ENCODE peak calls at places on chromosomes 1 and 21, in four cellular contexts. J, Y, P and M are unnamed samples. For H3K36me3 and H3K4me1, the result is how much of the 10 kb centered on the place peaks cover.

GRCh38 chr1:50658421-50659076 is 235.3 kb upstream of the DMRTA2 start:
- DNase-seq in P (no peak), J (no peak), Y (no peak), M (no peak)

GRCh38 chr21:41641821-41642368 is 125.0 kb downstream of the RIPK4 start:
- DNase-seq in J (no peak), P (peak), Y (no peak), M (no peak)

GRCh38 chr1:183125279-183125999 is 60.6 kb upstream of the LAMC2 start:
- DNase-seq in Y (no peak), J (no peak), P (no peak), M (no peak)

GRCh38 chr1:244276646-244277045 is 175.1 kb downstream of the ADSS2 start:
- DNase-seq in Y (no peak), J (no peak), P (no peak), M (no peak)

GRCh38 chr1:92784051-92784638 is 763 bp downstream of the EVI5 start:
- DNase-seq in J (peak), Y (peak), P (peak), M (peak)

GRCh38 chr1:22296701-22297591 is 154.0 kb upstream of the WNT4 start:
- DNase-seq in Y (no peak), J (no peak), P (no peak), M (no peak)

GRCh38 chr1:170619167-170620030 is 44.5 kb upstream of the PRRX1 start:
- DNase-seq in Y (no peak), J (no peak), P (no peak), M (no peak)

GRCh38 chr21:42833439-42833815 is 45.9 kb downstream of the WDR4 start:
- DNase-seq in Y (peak), P (no peak), J (no peak), M (no peak)

GRCh38 chr21:38759286-38759872 is 46.4 kb upstream of the ETS2 start:
- DNase-seq in J (no peak), Y (no peak), P (no peak), M (no peak)

GRCh38 chr1:198909973-198910372 is 271.1 kb downstream of the PTPRC start:
- DNase-seq in P (no peak), J (no peak), Y (no peak), M (no peak)

GRCh38 chr1:111669268-111669667 is 49.7 kb downstream of the RAP1A start:
- DNase-seq in J (no peak), P (no peak), Y (no peak), M (no peak)

GRCh38 chr21:46118305-46118870 is 20.5 kb downstream of the COL6A2 start:
- DNase-seq in Y (no peak), J (no peak), P (no peak), M (no peak)

GRCh38 chr1:209238356-209238755 is 345.2 kb upstream of the CAMK1G start:
- DNase-seq in Y (no peak), P (no peak), J (no peak), M (no peak)

GRCh38 chr1:15707239-15707940 is 23.3 kb downstream of the PLEKHM2 start:
- DNase-seq in P (no peak), Y (no peak), J (no peak), M (no peak)

GRCh38 chr21:15054606-15055239 is 10.1 kb downstream of the NRIP1 start:
- DNase-seq in Y (no peak), J (no peak), P (no peak), M (no peak)

GRCh38 chr1:14314032-14314431 is 284.5 kb upstream of the KAZN start:
- DNase-seq in J (no peak), P (no peak), Y (no peak), M (no peak)

GRCh38 chr21:33241846-33242245 is 12.1 kb downstream of the IFNAR2 start:
- DNase-seq in J (no peak), P (no peak), Y (no peak), M (no peak)

GRCh38 chr1:51297401-51298321 is 32.7 kb downstream of the TTC39A start:
- DNase-seq in P (no peak), Y (no peak), J (no peak), M (no peak)

GRCh38 chr1:184311580-184311979 is 75.2 kb upstream of the C1orf21 start:
- DNase-seq in Y (no peak), J (no peak), P (no peak), M (no peak)

GRCh38 chr1:3310718-3311400 is 143.6 kb upstream of the ARHGEF16 start:
- DNase-seq in J (no peak), P (no peak), Y (no peak), M (peak)

GRCh38 chr1:151968791-151969399 is 24.8 kb downstream of the S100A10 start:
- DNase-seq in P (no peak), J (no peak), Y (peak), M (no peak)

GRCh38 chr1:226476657-226477319 is 68.9 kb upstream of the PARP1 start:
- DNase-seq in P (no peak), Y (no peak), J (no peak), M (no peak)

GRCh38 chr1:171191992-171192391 is 6.9 kb downstream of the FMO2 start:
- DNase-seq in J (no peak), P (no peak), Y (no peak), M (no peak)

GRCh38 chr1:103069201-103069600 is 39.1 kb downstream of the COL11A1 start:
- DNase-seq in J (no peak), P (no peak), Y (no peak), M (no peak)

GRCh38 chr1:178650950-178651461 is 74.0 kb upstream of the RALGPS2 start:
- DNase-seq in Y (no peak), J (no peak), P (no peak), M (no peak)

GRCh38 chr1:201136696-201137392 is 9.9 kb upstream of the ASCL5 start:
- DNase-seq in J (no peak), P (no peak), Y (no peak), M (peak)

GRCh38 chr21:31184462-31184861 is 146.2 kb upstream of the KRTAP19-8 start:
- DNase-seq in J (no peak), Y (no peak), P (no peak), M (no peak)

GRCh38 chr1:32234792-32235191 is 12.2 kb upstream of the FAM167B start:
- DNase-seq in Y (peak), J (no peak), P (no peak), M (no peak)

GRCh38 chr1:150080784-150081183 is 13.2 kb downstream of the VPS45 start:
- DNase-seq in J (no peak), Y (no peak), P (no peak), M (no peak)

GRCh38 chr21:28516996-28517592 is 475.6 kb downstream of the LTN1 start:
- DNase-seq in P (peak), J (peak), Y (peak), M (peak)

GRCh38 chr1:186682721-186683120 is 2.5 kb upstream of the PTGS2 start:
- DNase-seq in J (no peak), Y (peak), P (no peak), M (no peak)

GRCh38 chr1:110053557-110054428 is 16.7 kb downstream of the ALX3 start:
- DNase-seq in Y (peak), P (peak), J (peak), M (peak)

GRCh38 chr21:35974801-35975200 is 85.5 kb downstream of the SETD4 start:
- DNase-seq in Y (no peak), J (no peak), P (no peak), M (no peak)

GRCh38 chr1:218546314-218546713 is 201.2 kb downstream of the TGFB2 start:
- DNase-seq in P (no peak), Y (no peak), J (no peak), M (no peak)

GRCh38 chr1:9378801-9379200 is 86.1 kb downstream of the SPSB1 start:
- DNase-seq in J (no peak), Y (no peak), P (no peak), M (no peak)

GRCh38 chr1:40898434-40898900 is 36.3 kb upstream of the CITED4 start:
- DNase-seq in P (no peak), J (no peak), Y (no peak), M (peak)

GRCh38 chr1:202834771-202835547 is 24.2 kb downstream of the PCAT6 start:
- DNase-seq in J (no peak), Y (no peak), P (no peak), M (no peak)

GRCh38 chr1:100543640-100544039 is 5.7 kb downstream of the GPR88 start:
- DNase-seq in J (no peak), Y (peak), P (no peak), M (no peak)

GRCh38 chr1:59057801-59058200 is 239.1 kb upstream of the FGGY start:
- DNase-seq in Y (no peak), J (no peak), P (no peak), M (no peak)

GRCh38 chr1:153548722-153549695 is at the start of gene S100A3:
- DNase-seq in J (no peak), P (peak), Y (no peak), M (no peak)
- H3K36me3 ChIP-seq in J (under half), P (under half), Y (under half), M (under half)

GRCh38 chr1:162144268-162144667 is 74.8 kb downstream of the NOS1AP start:
- DNase-seq in P (no peak), J (no peak), Y (no peak), M (no peak)

GRCh38 chr1:162145280-162145965 is 75.9 kb downstream of the NOS1AP start:
- DNase-seq in P (no peak), J (no peak), Y (peak), M (no peak)

GRCh38 chr1:162142968-162143367 is 73.5 kb downstream of the NOS1AP start:
- DNase-seq in P (no peak), J (no peak), Y (no peak), M (no peak)

GRCh38 chr1:162145966-162146696 is 76.6 kb downstream of the NOS1AP start:
- DNase-seq in J (no peak), Y (no peak), P (no peak), M (no peak)

DNA sequence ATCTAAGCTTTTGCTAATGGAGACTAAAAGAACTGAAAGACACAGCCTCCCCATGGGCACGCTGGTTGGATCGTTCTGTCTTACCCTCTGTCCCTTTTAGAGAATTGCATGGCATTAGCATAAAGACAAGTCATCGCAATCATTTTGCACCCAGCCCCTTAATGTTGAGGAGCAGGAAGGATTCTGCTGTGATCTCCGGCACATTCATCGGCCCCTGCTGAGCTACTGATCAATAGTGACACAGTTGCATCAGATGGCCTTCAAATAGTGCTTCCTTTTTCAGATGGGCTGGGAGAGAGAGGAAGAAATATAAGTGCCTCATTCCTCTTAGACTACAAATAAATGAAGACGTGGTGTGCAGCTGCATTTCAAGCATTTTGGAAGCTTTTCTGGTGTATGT is 75.4 kb downstream of the NOS1AP start:
- DNase-seq in P (no peak), Y (peak), J (no peak), M (no peak)
- H3K4me1 ChIP-seq in P (under half), Y (under half), J (under half), M (under half)

DNA sequence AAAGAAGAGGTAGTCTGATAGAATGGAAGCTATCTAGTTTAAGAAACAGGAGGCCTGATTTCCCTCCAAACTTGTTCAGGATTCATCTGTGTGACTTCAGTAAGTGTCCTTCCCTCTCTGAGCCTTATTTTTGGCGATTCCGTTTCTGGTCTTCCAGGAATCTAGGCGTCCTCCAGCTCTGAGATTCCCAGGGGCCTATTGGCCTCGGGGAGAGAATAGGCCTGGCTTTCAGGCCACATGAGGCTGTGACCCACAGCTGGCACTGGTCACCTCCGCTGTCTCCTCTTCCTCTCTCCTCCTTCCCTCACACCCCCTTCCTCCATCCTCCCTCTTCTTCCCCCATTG is 95.0 kb downstream of the FOXD2 start:
- DNase-seq in J (no peak), P (no peak), Y (peak), M (no peak)
- H3K4me3 ChIP-seq in J (no peak), P (peak), Y (peak), M (no peak)

GRCh38 chr1:229474491-229474890 is 33.6 kb downstream of the NUP133 start:
- DNase-seq in P (no peak), Y (no peak), J (no peak), M (no peak)

GRCh38 chr1:229471175-229471574 is 37.0 kb downstream of the NUP133 start:
- DNase-seq in Y (no peak), P (no peak), J (no peak), M (no peak)

GRCh38 chr1:229466887-229467286 is 33.0 kb upstream of the ACTA1 start:
- DNase-seq in Y (no peak), J (no peak), P (no peak), M (no peak)

GRCh38 chr1:229464672-229465071 is 30.8 kb upstream of the ACTA1 start:
- DNase-seq in Y (no peak), P (no peak), J (no peak), M (no peak)

DNA sequence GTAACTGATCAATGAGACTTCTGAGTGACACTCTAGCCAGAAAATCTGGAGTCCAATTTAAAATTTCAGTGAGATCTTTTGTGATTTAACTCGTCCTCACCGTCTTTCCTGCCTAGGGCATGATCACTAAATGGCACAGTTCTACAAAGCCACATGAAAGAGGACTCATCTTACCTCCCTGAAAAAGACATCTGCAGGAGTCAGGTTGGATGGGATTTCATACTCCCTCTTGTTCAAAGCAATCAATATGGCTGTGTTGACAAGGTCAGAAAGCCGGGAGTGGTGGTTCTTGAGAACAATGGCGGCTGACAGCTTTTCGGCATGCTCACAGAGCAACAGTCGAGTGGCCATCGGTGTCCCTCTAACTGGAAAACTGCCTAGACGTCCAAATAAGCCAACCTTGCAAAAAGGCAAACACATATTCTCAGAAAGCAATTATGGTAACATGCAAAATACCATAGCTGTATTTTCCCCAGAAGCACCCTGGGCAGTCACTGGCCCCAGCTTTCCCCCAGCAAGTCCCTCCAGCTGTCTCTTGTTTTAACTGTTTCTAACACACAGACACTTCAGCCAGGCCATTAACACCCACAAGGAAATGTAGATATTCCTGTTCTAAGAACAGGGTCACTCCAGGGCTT is 36.6 kb upstream of the ACTA1 start:
- DNase-seq in P (no peak), J (no peak), Y (no peak), M (no peak)
- H3K36me3 ChIP-seq in P (under half), J (under half), Y (under half), M (under half)

DNA sequence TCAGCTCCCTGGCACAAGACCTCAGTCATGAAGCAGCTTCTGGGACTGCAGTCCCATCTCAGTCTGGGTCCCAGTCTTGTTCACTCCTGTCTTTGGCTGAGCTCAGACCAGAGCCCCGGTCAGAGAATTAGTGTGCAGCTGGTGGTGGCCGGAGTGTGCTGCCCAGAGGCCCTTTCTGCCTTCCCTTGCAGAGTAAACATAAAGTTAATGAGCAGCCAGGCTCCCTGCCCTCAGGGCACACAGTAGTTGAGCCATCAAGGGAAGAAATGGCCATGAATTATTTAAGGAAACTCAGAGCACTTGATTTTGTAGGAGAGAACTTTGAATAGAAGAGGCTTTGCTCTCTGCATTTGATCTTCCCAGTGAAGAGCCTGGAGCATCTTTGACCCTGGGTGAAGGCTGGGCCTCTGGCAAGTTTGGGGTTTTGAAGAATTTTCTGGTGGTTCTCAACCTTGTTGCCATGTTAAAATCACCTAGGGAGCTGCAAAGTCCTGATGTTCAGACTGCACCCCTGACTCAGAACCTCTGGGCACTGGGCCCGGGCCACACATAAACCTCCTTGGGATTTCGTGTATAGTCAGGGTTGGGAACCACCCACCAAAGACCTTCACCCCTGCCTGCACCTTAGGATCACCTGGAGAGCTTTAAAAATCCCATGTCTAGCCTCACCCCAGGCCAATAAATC is 26.4 kb upstream of the SELENON start:
- DNase-seq in P (no peak), J (peak), Y (no peak), M (no peak)
- H3K4me1 ChIP-seq in P (under half), J (under half), Y (under half), M (half or more)

GRCh38 chr1:154837679-154838171 is 32.4 kb downstream of the KCNN3 start:
- DNase-seq in Y (no peak), P (peak), J (peak), M (no peak)

GRCh38 chr1:154838473-154838872 is 31.6 kb downstream of the KCNN3 start:
- DNase-seq in P (no peak), Y (no peak), J (no peak), M (no peak)

GRCh38 chr1:154838988-154839387 is 31.1 kb downstream of the KCNN3 start:
- DNase-seq in P (no peak), J (no peak), Y (no peak), M (no peak)

GRCh38 chr1:154835531-154836285 is 34.4 kb downstream of the KCNN3 start:
- DNase-seq in Y (no peak), P (no peak), J (peak), M (no peak)

GRCh38 chr1:154837034-154837678 is 32.9 kb downstream of the KCNN3 start:
- DNase-seq in P (peak), J (no peak), Y (no peak), M (no peak)
- H3K4me3 ChIP-seq in P (no peak), J (no peak), Y (no peak), M (no peak)

GRCh38 chr1:154348429-154349076 is 23.2 kb downstream of the ATP8B2 start:
- DNase-seq in P (no peak), J (no peak), Y (no peak), M (no peak)
- H3K36me3 ChIP-seq in P (under half), J (under half), Y (under half), M (under half)

DNA sequence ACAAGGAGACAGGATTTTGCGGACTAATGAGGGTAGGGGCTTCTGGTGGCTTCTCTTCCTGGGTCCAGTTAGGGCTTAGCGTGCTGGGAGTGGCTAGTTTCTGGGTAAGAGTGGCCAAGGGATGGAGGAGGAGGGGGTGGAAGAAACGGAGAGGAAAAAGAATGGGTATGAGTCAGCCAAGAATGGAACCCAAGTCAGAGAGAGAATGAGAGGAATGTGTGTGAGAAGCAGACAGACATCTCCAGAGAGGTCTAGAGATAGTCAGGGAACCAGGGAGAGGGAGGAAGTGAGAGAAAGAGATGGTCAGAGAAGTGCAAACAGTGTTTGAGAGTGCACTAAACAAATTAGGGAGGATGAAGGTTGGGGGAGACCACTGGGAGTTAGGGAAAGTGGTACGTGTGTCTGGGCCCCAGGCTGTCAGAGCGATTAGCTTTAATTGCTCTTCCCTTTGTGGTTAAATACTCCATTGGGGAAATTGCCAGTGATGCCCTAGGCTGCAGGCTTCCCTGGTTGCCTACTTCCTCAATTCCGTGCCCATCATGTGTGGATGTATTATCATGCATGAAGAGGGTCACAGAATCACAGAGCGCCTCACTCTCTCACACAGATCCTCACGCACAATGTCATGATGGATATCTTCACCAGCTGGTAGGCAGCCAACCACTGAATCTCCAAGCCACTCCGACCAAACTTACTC is 1.4 kb downstream of the PEA15 start:
- DNase-seq in J (no peak), Y (peak), P (no peak), M (no peak)
- H3K4me1 ChIP-seq in J (under half), Y (half or more), P (under half), M (under half)